ENCODE peak calls at places on chromosomes 5 and 9, in four cellular contexts. M is IMR-90; Z is psoas muscle; U is CD8-positive, alpha-beta T cell. T is an unnamed sample. For H3K4me1, the result is how much of the 10 kb centered on the place peaks cover.

GRCh38 chr9:34256104-34256503 is 73.0 kb downstream of the KIF24 start:
- DNase-seq in M (no peak), Z (peak), U (no peak), T (no peak)

GRCh38 chr5:76041863-76042262 is 41.3 kb upstream of the SV2C start:
- DNase-seq in M (no peak), Z (no peak), U (no peak), T (peak)

GRCh38 chr5:14110680-14111079 is 32.5 kb upstream of the TRIO start:
- DNase-seq in M (peak), Z (no peak), U (no peak), T (no peak)

GRCh38 chr9:109299901-109300300 is 21.0 kb downstream of the EPB41L4B start:
- DNase-seq in M (no peak), Z (no peak), U (no peak), T (no peak)

GRCh38 chr9:94907246-94907936 is 180.9 kb downstream of the AOPEP start:
- DNase-seq in M (no peak), Z (no peak), U (no peak), T (no peak)

GRCh38 chr9:114641974-114642373 is 15.6 kb downstream of the TEX53 start:
- DNase-seq in M (no peak), Z (no peak), U (no peak), T (no peak)

GRCh38 chr5:12392246-12392645 is 488.0 kb upstream of the CTNND2 start:
- DNase-seq in M (no peak), Z (no peak), U (no peak), T (no peak)

GRCh38 chr5:39570418-39571027 is 145.7 kb upstream of the DAB2 start:
- DNase-seq in M (peak), Z (no peak), U (no peak), T (no peak)

GRCh38 chr9:7802666-7803065 is 3.1 kb upstream of the DMAC1 start:
- DNase-seq in M (peak), Z (no peak), U (no peak), T (no peak)

GRCh38 chr9:69874301-69875060 is 53.9 kb downstream of the CFAP95 start:
- DNase-seq in M (no peak), Z (no peak), U (no peak), T (no peak)

GRCh38 chr9:126623667-126624452 is 10.1 kb downstream of the LMX1B start:
- DNase-seq in M (no peak), Z (no peak), U (no peak), T (no peak)

GRCh38 chr9:16002816-16003215 is 450.0 kb downstream of the CCDC171 start:
- DNase-seq in M (peak), Z (no peak), U (no peak), T (no peak)

GRCh38 chr5:180644825-180645608 is 4.4 kb downstream of the FLT4 start:
- DNase-seq in M (no peak), Z (no peak), U (no peak), T (no peak)

GRCh38 chr5:38500861-38501260 is 55.6 kb downstream of the LIFR start:
- DNase-seq in M (peak), Z (no peak), U (no peak), T (no peak)

DNA sequence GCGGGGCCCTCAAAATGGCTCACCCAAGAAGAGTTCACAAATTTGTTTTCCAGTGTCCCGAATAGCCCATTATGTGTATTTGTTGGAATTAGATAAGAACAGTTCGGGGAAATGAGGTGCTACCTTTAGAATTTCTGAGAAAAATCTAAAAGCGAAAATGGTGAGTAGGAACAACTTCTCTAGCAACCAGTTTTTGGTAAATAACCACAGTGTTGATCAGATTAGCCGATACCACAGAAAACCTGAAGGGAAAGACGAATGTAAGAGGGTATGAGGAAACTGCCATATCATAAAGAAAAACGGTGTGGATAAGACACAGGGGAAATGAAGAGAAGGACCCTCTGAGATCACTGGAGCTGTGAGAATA is 31.0 kb downstream of the ADAM19 start:
- DNase-seq in M (no peak), Z (no peak), U (no peak), T (no peak)
- H3K4me3 ChIP-seq in M (no peak), Z (no peak), U (no peak), T (no peak)

GRCh38 chr9:692636-693459 is 148.6 kb upstream of the DMRT1 start:
- DNase-seq in M (no peak), Z (no peak), U (no peak), T (no peak)

GRCh38 chr9:693460-694390 is 147.8 kb upstream of the DMRT1 start:
- DNase-seq in M (peak), Z (peak), U (no peak), T (no peak)

GRCh38 chr9:690517-691111 is 150.9 kb upstream of the DMRT1 start:
- DNase-seq in M (no peak), Z (no peak), U (no peak), T (no peak)

GRCh38 chr9:694499-695154 is 146.9 kb upstream of the DMRT1 start:
- DNase-seq in M (peak), Z (peak), U (no peak), T (no peak)

GRCh38 chr9:691825-692363 is 149.6 kb upstream of the DMRT1 start:
- DNase-seq in M (no peak), Z (no peak), U (no peak), T (no peak)
- H3K27ac ChIP-seq in M (peak), Z (peak), U (no peak), T (no peak)

GRCh38 chr5:173778784-173779304 is 109.3 kb upstream of the CPEB4 start:
- DNase-seq in M (peak), Z (no peak), U (no peak), T (no peak)

GRCh38 chr5:173777669-173778068 is 110.5 kb upstream of the CPEB4 start:
- DNase-seq in M (no peak), Z (no peak), U (no peak), T (no peak)

GRCh38 chr5:173780356-173781234 is 107.6 kb upstream of the CPEB4 start:
- DNase-seq in M (no peak), Z (no peak), U (no peak), T (no peak)

GRCh38 chr5:173777149-173777548 is 111.0 kb upstream of the CPEB4 start:
- DNase-seq in M (no peak), Z (no peak), U (no peak), T (no peak)

GRCh38 chr5:173778152-173778782 is 109.9 kb upstream of the CPEB4 start:
- DNase-seq in M (no peak), Z (no peak), U (no peak), T (no peak)
- H3K4me1 ChIP-seq in M (under half), Z (under half), U (under half), T (under half)

GRCh38 chr5:150000261-150000989 is at the start of the genes HMGXB3 and TIGD6:
- DNase-seq in M (peak), Z (peak), U (peak), T (peak)

GRCh38 chr5:149999866-150000260 is 591 bp downstream of the TIGD6 start:
- DNase-seq in M (no peak), Z (no peak), U (no peak), T (no peak)

GRCh38 chr5:150000990-150001659 is 586 bp downstream of the HMGXB3 start:
- DNase-seq in M (peak), Z (peak), U (peak), T (no peak)

GRCh38 chr5:149998281-149998680 is 2.2 kb downstream of the TIGD6 start:
- DNase-seq in M (no peak), Z (no peak), U (no peak), T (no peak)

GRCh38 chr5:149999359-149999758 is 1.1 kb downstream of the TIGD6 start:
- DNase-seq in M (no peak), Z (no peak), U (no peak), T (no peak)
- H3K4me3 ChIP-seq in M (peak), Z (peak), U (peak), T (no peak)

DNA sequence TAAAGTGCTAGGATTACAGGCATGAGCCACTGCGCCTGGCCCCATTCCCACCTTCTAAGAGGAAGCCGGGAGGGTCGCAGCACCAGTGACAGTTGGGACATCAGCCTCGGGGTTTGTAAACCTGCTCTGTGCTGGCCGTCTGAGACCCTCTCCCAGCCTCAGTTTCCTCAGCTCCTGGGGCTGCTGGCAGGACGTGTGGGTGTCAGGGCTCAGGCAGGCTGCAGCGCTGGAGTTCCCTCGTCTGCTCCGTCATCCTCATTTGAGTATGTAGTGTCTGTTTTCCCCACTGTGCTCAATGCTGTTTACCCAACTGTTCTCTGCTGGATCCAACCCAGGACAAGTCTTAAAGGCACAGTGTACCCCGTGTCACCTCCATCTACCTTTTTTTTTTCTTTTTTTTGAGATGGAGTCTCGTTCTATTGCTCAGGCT is 2.0 kb upstream of the NINJ1 start:
- DNase-seq in M (peak), Z (no peak), U (peak), T (no peak)
- H3K27ac ChIP-seq in M (no peak), Z (peak), U (no peak), T (no peak)

GRCh38 chr5:142422426-142422825 is 97.6 kb upstream of the SPRY4 start:
- DNase-seq in M (peak), Z (no peak), U (no peak), T (no peak)

GRCh38 chr5:142425286-142426065 is 100.7 kb upstream of the SPRY4 start:
- DNase-seq in M (peak), Z (no peak), U (no peak), T (no peak)

GRCh38 chr5:142421158-142421617 is 96.4 kb upstream of the SPRY4 start:
- DNase-seq in M (no peak), Z (no peak), U (no peak), T (no peak)

GRCh38 chr5:142421625-142422397 is 97.0 kb upstream of the SPRY4 start:
- DNase-seq in M (no peak), Z (no peak), U (no peak), T (no peak)

DNA sequence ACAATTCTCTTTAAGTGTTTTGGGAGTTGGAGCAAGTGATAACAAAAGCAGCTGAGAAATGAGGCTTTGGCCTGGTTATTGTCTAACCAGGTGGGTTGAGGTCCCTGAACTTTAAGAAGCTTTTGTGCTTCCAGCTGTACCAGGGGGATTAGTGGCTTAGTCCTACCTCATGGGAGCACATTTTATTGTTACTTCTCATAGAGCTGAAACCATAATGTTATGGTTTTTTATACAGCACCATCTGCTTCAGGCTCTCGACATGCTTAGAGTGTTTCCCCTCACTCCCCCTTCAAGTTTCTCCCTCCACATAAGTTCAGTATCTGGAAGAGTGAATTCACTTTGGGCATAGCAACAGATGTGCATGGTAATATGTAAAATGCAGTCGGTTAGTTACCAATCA is 95.7 kb upstream of the SPRY4 start:
- DNase-seq in M (peak), Z (no peak), U (no peak), T (no peak)
- H3K4me1 ChIP-seq in M (under half), Z (under half), U (under half), T (under half)

T was measured in iPS DF 6.9.